ENCODE peak calls at places on chromosome 14, in seven cellular contexts. V is A549, Z is psoas muscle, G is colonic mucosa, R is iPS DF 6.9, F is cardiac muscle cell, E is tibial nerve. D is an unnamed sample. For H3K9me3, the result is how much of the 10 kb centered on the place peaks cover.

GRCh38 chr14:79451601-79452000 is 759.7 kb downstream of the DIO2 start:
- DNase-seq in V (no peak), Z (no peak), G (no peak), R (no peak), F (no peak), E (no peak), D (no peak)

GRCh38 chr14:52351561-52352491 is 37.7 kb downstream of the PTGER2 start:
- DNase-seq in V (no peak), Z (no peak), G (no peak), R (no peak), F (peak), E (no peak), D (no peak)

GRCh38 chr14:100106260-100106659 is 41.0 kb downstream of the EVL start:
- DNase-seq in V (no peak), Z (no peak), G (no peak), R (no peak), F (no peak), E (no peak), D (no peak)

GRCh38 chr14:73465833-73466532 is 7.6 kb upstream of the NUMB start:
- DNase-seq in V (no peak), Z (no peak), G (no peak), R (no peak), F (no peak), E (no peak), D (no peak)

GRCh38 chr14:85079842-85080741 is 449.9 kb upstream of the FLRT2 start:
- DNase-seq in V (no peak), Z (no peak), G (no peak), R (no peak), F (no peak), E (no peak), D (no peak)

GRCh38 chr14:68544150-68544892 is 248.5 kb downstream of the ZFP36L1 start:
- DNase-seq in V (no peak), Z (peak), G (peak), R (no peak), F (peak), E (no peak), D (no peak)

GRCh38 chr14:23294734-23295561 is 7.7 kb downstream of the PPP1R3E start:
- DNase-seq in V (no peak), Z (peak), G (peak), R (no peak), F (peak), E (no peak), D (no peak)

GRCh38 chr14:60753264-60754126 is 18.9 kb downstream of the MNAT1 start:
- DNase-seq in V (no peak), Z (no peak), G (no peak), R (no peak), F (peak), E (no peak), D (peak)

GRCh38 chr14:73774244-73774575 is 60.0 kb upstream of the PNMA1 start:
- DNase-seq in V (no peak), Z (no peak), G (no peak), R (no peak), F (no peak), E (no peak), D (no peak)

GRCh38 chr14:86124328-86124727 is 594.4 kb downstream of the FLRT2 start:
- DNase-seq in V (no peak), Z (no peak), G (no peak), R (no peak), F (no peak), E (no peak), D (no peak)

GRCh38 chr14:53391156-53391555 is 238.0 kb upstream of the DDHD1 start:
- DNase-seq in V (no peak), Z (no peak), G (no peak), R (no peak), F (peak), E (no peak), D (no peak)

GRCh38 chr14:47186491-47186890 is 488.9 kb downstream of the MDGA2 start:
- DNase-seq in V (no peak), Z (no peak), G (no peak), R (no peak), F (peak), E (no peak), D (no peak)

GRCh38 chr14:80621701-80622100 is 319.8 kb downstream of the CEP128 start:
- DNase-seq in V (no peak), Z (no peak), G (no peak), R (no peak), F (peak), E (no peak), D (no peak)

GRCh38 chr14:65026526-65026925 is 39.8 kb downstream of the FNTB start:
- DNase-seq in V (no peak), Z (no peak), G (no peak), R (no peak), F (no peak), E (no peak), D (no peak)

GRCh38 chr14:83707056-83707455 is 1822.9 kb upstream of the FLRT2 start:
- DNase-seq in V (no peak), Z (no peak), G (no peak), R (no peak), F (no peak), E (no peak), D (no peak)

GRCh38 chr14:61253064-61253753 is 27.9 kb downstream of the TMEM30B start:
- DNase-seq in V (no peak), Z (no peak), G (no peak), R (no peak), F (no peak), E (no peak), D (no peak)

GRCh38 chr14:68792830-68793733 is at the start of gene ZFP36L1:
- DNase-seq in V (peak), Z (peak), G (peak), R (peak), F (peak), E (peak), D (peak)

GRCh38 chr14:75561013-75561432 is 17.4 kb upstream of the FLVCR2 start:
- DNase-seq in V (peak), Z (peak), G (peak), R (peak), F (peak), E (peak), D (peak)

GRCh38 chr14:20686386-20687143 is 2.0 kb upstream of the ANG start:
- DNase-seq in V (no peak), Z (no peak), G (peak), R (no peak), F (no peak), E (no peak), D (no peak)

GRCh38 chr14:77097006-77097688 is 911 bp upstream of the CIPC start:
- DNase-seq in V (no peak), Z (no peak), G (no peak), R (no peak), F (no peak), E (no peak), D (no peak)

GRCh38 chr14:94548999-94549985 is 11.9 kb upstream of the SERPINA4 start:
- DNase-seq in V (peak), Z (peak), G (peak), R (peak), F (peak), E (peak), D (no peak)

GRCh38 chr14:55107766-55108554 is 21.1 kb upstream of the LGALS3 start:
- DNase-seq in V (peak), Z (peak), G (peak), R (no peak), F (peak), E (peak), D (no peak)

GRCh38 chr14:33401326-33401725 is 462.6 kb downstream of the NPAS3 start:
- DNase-seq in V (no peak), Z (no peak), G (no peak), R (no peak), F (no peak), E (no peak), D (no peak)

GRCh38 chr14:77314043-77314442 is 6.6 kb downstream of the POMT2 start:
- DNase-seq in V (no peak), Z (no peak), G (no peak), R (no peak), F (peak), E (no peak), D (no peak)

GRCh38 chr14:58362798-58363412 is 32.8 kb upstream of the TOMM20L start:
- DNase-seq in V (peak), Z (no peak), G (no peak), R (no peak), F (peak), E (no peak), D (no peak)

GRCh38 chr14:35687335-35687939 is 121.7 kb downstream of the RALGAPA1 start:
- DNase-seq in V (peak), Z (no peak), G (peak), R (peak), F (peak), E (no peak), D (no peak)

GRCh38 chr14:24798911-24799310 is 164.9 kb upstream of the GZMB start:
- DNase-seq in V (no peak), Z (no peak), G (no peak), R (no peak), F (no peak), E (no peak), D (no peak)

GRCh38 chr14:99321955-99322730 is 50.1 kb upstream of the BCL11B start:
- DNase-seq in V (no peak), Z (no peak), G (no peak), R (no peak), F (no peak), E (no peak), D (no peak)

GRCh38 chr14:69300601-69301221 is 40.8 kb downstream of the GALNT16 start:
- DNase-seq in V (no peak), Z (no peak), G (no peak), R (no peak), F (no peak), E (no peak), D (no peak)

GRCh38 chr14:32201196-32201815 is 539 bp upstream of the RNU6-7 start:
- DNase-seq in V (peak), Z (peak), G (peak), R (peak), F (peak), E (peak), D (no peak)

GRCh38 chr14:85702937-85703336 is 173.0 kb downstream of the FLRT2 start:
- DNase-seq in V (no peak), Z (no peak), G (no peak), R (no peak), F (peak), E (no peak), D (no peak)

GRCh38 chr14:55448146-55448614 is 7.8 kb upstream of the TBPL2 start:
- DNase-seq in V (peak), Z (peak), G (peak), R (no peak), F (peak), E (no peak), D (no peak)

GRCh38 chr14:23153891-23154796 is 29.3 kb downstream of the SLC7A8 start:
- DNase-seq in V (no peak), Z (peak), G (peak), R (no peak), F (peak), E (peak), D (peak)

GRCh38 chr14:64569108-64570045 is 19.6 kb downstream of the PPP1R36 start:
- DNase-seq in V (peak), Z (peak), G (no peak), R (no peak), F (peak), E (peak), D (no peak)

GRCh38 chr14:77212933-77213656 is 31.5 kb downstream of the TMEM63C start:
- DNase-seq in V (peak), Z (no peak), G (peak), R (no peak), F (peak), E (no peak), D (no peak)

DNA sequence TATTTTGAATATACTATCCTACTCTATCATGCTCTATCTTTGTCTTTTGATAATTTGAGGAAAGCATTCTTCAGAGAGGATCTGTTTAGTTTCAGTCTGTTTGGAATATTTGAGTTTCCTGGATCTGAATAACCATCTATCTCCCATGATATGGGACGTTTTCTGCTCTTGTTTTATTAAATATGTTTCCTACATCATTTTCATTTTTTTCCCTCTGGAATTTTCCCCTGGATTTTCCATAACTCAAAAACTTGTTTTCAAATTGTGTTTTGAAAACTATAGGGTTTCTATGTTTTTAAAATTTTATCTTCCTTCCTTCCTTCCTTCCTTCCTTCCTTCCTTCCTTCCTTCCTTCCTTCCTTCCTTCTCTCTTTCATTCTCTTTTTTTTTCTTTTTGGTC is 974.2 kb downstream of the TMEM121 start:
- DNase-seq in V (no peak), Z (no peak), G (no peak), R (no peak), F (no peak), E (no peak), D (peak)
- H3K9me3 ChIP-seq in V (under half), Z (under half), G (under half), R (under half), F (under half), E (under half), D (under half)

GRCh38 chr14:91845652-91846051 is 21.7 kb downstream of the TC2N start:
- DNase-seq in V (no peak), Z (no peak), G (no peak), R (no peak), F (no peak), E (no peak), D (no peak)
- H3K9me3 ChIP-seq in V (under half), Z (under half), G (under half), R (under half), F (under half), E (under half), D (under half)

GRCh38 chr14:38205414-38205813 is 2.3 kb upstream of the SSTR1 start:
- DNase-seq in V (no peak), Z (no peak), G (no peak), R (no peak), F (no peak), E (no peak), D (no peak)

GRCh38 chr14:38206689-38207088 is 1.0 kb upstream of the SSTR1 start:
- DNase-seq in V (no peak), Z (no peak), G (no peak), R (no peak), F (no peak), E (no peak), D (no peak)

GRCh38 chr14:38204717-38205115 is 3.0 kb upstream of the SSTR1 start:
- DNase-seq in V (no peak), Z (no peak), G (no peak), R (no peak), F (no peak), E (no peak), D (no peak)

GRCh38 chr14:38207342-38207741 is 362 bp upstream of the SSTR1 start:
- DNase-seq in V (no peak), Z (no peak), G (no peak), R (no peak), F (peak), E (no peak), D (no peak)

DNA sequence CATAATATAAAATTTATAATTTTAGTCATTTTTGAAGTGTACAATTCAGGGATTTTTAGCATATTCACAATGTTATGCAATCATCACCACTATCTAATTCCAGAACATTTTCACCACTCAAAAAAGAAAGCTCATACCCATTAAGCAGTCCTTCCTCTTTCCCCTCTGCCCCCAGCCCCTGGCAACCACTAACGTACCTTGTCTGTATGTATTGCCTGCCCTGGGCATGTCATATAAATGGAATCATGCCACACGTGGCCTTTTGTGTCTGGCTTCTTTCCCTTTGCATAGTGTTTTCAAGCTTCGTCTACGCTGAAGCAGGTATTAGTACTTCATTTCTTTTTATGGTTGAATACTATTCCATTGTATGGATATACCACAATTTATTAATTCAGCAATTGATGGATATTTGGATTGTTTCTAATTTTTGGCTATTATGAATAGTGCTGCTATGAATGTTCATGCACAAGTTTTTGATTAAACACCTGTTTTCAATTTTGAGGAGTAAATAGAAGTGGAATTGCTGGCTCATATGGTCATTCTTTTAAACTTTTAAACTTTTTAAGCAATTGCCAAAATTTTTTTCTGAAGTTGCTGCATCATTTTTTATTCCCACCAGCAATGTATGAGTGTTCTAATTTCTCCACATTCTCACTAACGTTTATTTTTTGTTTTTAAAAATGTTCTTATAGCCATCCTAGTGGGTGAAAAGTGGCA is 1.6 kb upstream of the SSTR1 start:
- DNase-seq in V (no peak), Z (no peak), G (no peak), R (no peak), F (no peak), E (no peak), D (no peak)
- H3K9me3 ChIP-seq in V (under half), Z (under half), G (under half), R (under half), F (under half), E (under half), D (under half)

DNA sequence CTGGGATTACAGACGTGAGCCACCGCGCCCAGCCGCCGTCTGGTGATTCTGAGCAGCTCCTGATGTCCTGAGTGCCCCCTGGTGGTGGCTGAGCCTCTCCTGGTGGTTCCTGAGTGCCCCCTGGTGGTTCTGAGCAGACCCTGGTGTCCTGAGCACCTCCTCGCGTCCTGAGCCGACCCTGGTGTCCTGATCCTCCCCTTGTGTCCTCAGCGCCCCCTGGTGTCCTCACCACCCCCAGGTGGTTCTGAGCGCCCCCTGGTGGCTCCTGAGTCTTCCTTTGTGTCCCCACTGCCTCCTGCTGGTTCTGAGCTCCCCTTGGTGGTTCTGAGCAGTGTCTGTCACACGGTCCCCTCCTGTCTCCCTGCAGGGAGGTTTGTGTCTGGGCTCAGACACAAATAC is 1304.9 kb downstream of the TMEM121 start:
- DNase-seq in V (no peak), Z (no peak), G (no peak), R (no peak), F (no peak), E (no peak), D (no peak)
- H3K9me3 ChIP-seq in V (under half), Z (under half), G (under half), R (under half), F (under half), E (under half), D (under half)

DNA sequence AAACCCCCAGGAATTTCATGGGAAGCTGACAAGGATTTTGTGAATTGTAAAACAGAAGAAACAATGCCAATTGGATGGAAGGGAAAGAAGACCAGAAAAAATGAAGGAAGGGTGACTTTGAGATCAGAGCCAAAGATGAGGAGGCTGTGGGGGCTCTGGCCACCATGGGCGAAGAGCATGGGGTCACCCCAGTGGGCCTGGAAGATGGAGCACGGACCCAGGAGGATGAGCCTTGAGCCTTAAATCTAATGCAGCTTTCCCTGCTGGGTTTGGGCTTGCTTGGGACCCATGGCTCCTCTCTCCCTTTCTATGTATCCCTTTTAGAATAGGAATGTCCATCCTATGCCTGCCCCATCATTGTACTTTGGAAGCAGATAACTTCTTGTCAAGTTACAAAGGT is 322.2 kb downstream of the TMEM121 start:
- DNase-seq in V (no peak), Z (no peak), G (no peak), R (no peak), F (no peak), E (no peak), D (no peak)
- H3K9me3 ChIP-seq in V (under half), Z (under half), G (under half), R (under half), F (under half), E (under half), D (under half)

GRCh38 chr14:26538176-26538575 is 59.7 kb downstream of the NOVA1 start:
- DNase-seq in V (no peak), Z (no peak), G (no peak), R (no peak), F (no peak), E (no peak), D (no peak)
- H3K9me3 ChIP-seq in V (under half), Z (under half), G (under half), R (under half), F (under half), E (under half), D (under half)